ENCODE peak calls at places on chromosome 5, in eight cellular contexts. C, K, H, Y, B, M, D and J are unnamed samples.

GRCh38 chr5:169251685-169252084 is 49.3 kb downstream of the SLIT3 start:
- DNase-seq in D (no peak), C (no peak), H (no peak), B (peak; percentile 82), K (peak; percentile 53), M (no peak), Y (no peak), J (no peak)

GRCh38 chr5:93603191-93603590 is 20.2 kb downstream of the NR2F1 start:
- DNase-seq in B (no peak), M (no peak), Y (no peak), D (no peak), H (no peak), K (no peak), C (no peak), J (no peak)

GRCh38 chr5:54296386-54296785 is 14.0 kb downstream of the ARL15 start:
- DNase-seq in D (no peak), C (no peak), H (no peak), K (no peak), B (no peak), M (no peak), Y (no peak), J (no peak)

GRCh38 chr5:171999100-171999499 is 7.3 kb downstream of the FBXW11 start:
- DNase-seq in H (no peak), B (no peak), M (no peak), C (no peak), K (no peak), Y (no peak), D (no peak), J (no peak)

GRCh38 chr5:151020304-151021031 is at the start of gene GPX3:
- DNase-seq in M (peak; percentile 94), D (peak; percentile 78), K (no peak), H (peak; percentile 59), B (peak; percentile 32), Y (peak; percentile 76), C (peak; percentile 35), J (no peak)

GRCh38 chr5:54547711-54548250 is 30.2 kb downstream of the SNX18 start:
- DNase-seq in Y (no peak), B (peak; percentile 37), M (no peak), D (peak; percentile 18), K (peak; percentile 42), C (no peak), H (peak; percentile 94), J (peak; percentile 74)

GRCh38 chr5:174589011-174589410 is 135.4 kb upstream of the MSX2 start:
- DNase-seq in K (no peak), H (no peak), M (no peak), D (peak; percentile 34), C (no peak), Y (no peak), B (no peak), J (no peak)

GRCh38 chr5:160047362-160047761 is 38.4 kb downstream of the TTC1 start:
- DNase-seq in B (no peak), C (no peak), H (no peak), D (no peak), Y (no peak), M (no peak), K (no peak), J (no peak)

GRCh38 chr5:75200776-75201175 is 35.9 kb downstream of the ANKRD31 start:
- DNase-seq in Y (no peak), B (peak; percentile 3), K (no peak), C (no peak), D (no peak), M (no peak), H (no peak), J (no peak)

GRCh38 chr5:26578002-26578401 is 460.4 kb downstream of the CDH9 start:
- DNase-seq in M (no peak), D (no peak), H (no peak), K (no peak), C (no peak), Y (no peak), B (no peak), J (no peak)

GRCh38 chr5:130452744-130453143 is 548.5 kb downstream of the CHSY3 start:
- DNase-seq in D (no peak), C (no peak), Y (no peak), K (no peak), B (no peak), H (no peak), M (no peak), J (no peak)

GRCh38 chr5:169920446-169920845 is 59.8 kb downstream of the INSYN2B start:
- DNase-seq in Y (no peak), H (no peak), M (no peak), C (no peak), B (no peak), K (no peak), D (no peak), J (no peak)

GRCh38 chr5:32326216-32326772 is 13.6 kb upstream of the MTMR12 start:
- DNase-seq in D (no peak), Y (no peak), B (peak; percentile 53), M (no peak), H (no peak), C (no peak), K (no peak), J (no peak)

GRCh38 chr5:17228833-17229291 is 11.4 kb downstream of the BASP1 start:
- DNase-seq in K (no peak), M (no peak), D (no peak), Y (no peak), C (no peak), B (peak; percentile 78), H (peak; percentile 65), J (no peak)

GRCh38 chr5:84494453-84494852 is 109.8 kb upstream of the EDIL3 start:
- DNase-seq in B (peak; percentile 99), H (peak; percentile 75), M (no peak), K (peak; percentile 84), Y (no peak), D (no peak), C (no peak), J (peak; percentile 36)

GRCh38 chr5:96661101-96661840 is 905 bp upstream of the CAST start:
- DNase-seq in B (peak; percentile 49), M (no peak), D (peak; percentile 56), C (peak; percentile 75), Y (no peak), H (peak; percentile 59), K (no peak), J (no peak)

GRCh38 chr5:16855475-16855874 is 80.6 kb downstream of the MYO10 start:
- DNase-seq in Y (no peak), C (no peak), M (no peak), D (no peak), K (no peak), H (peak; percentile 60), B (peak; percentile 41), J (no peak)

GRCh38 chr5:151870820-151871219 is 53.8 kb downstream of the GLRA1 start:
- DNase-seq in D (peak; percentile 32), C (no peak), B (peak; percentile 62), K (peak; percentile 16), H (peak; percentile 44), Y (no peak), M (no peak), J (peak; percentile 12)

GRCh38 chr5:138264183-138264582 is 10.2 kb downstream of the GFRA3 start:
- DNase-seq in K (no peak), D (no peak), Y (no peak), M (no peak), B (no peak), C (no peak), H (no peak), J (no peak)

DNA sequence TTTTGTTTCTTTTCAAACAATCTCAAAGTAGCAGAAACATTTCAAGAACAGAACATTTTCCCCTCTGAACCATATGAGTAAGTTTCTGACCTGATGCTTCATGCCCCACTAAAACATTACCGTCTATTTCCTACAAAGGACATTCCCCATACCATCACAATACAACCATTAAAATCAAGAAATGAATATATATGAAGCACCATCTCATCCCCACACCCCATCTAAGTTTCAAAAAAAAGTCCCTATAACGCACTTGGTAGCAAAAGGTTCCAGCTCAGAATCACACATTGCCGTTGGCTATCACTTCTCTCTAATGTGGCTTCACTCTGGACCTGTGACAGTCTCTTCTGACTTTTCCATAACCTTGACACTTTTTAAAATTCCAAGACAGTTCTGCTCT is 6.0 kb downstream of the EMB start:
- DNase-seq in C (no peak), H (no peak), B (no peak), Y (no peak), K (no peak), D (no peak), M (no peak), J (no peak)
- H3K4me3 ChIP-seq in C (peak overlapping the region; percentile 67), H (no peak overlapping the region), B (no peak overlapping the region), Y (no peak overlapping the region), K (no peak overlapping the region), D (no peak overlapping the region), M (no peak overlapping the region), J (no peak overlapping the region)

GRCh38 chr5:163564321-163564924 is 59.0 kb downstream of the MAT2B start:
- DNase-seq in C (peak; percentile 66), Y (peak; percentile 43), K (no peak), M (no peak), B (peak; percentile 27), H (peak; percentile 76), D (peak; percentile 60), J (no peak)

GRCh38 chr5:163565931-163566608 is 60.7 kb downstream of the MAT2B start:
- DNase-seq in B (no peak), H (peak; percentile 35), D (peak; percentile 6), M (peak; percentile 49), K (no peak), C (peak; percentile 13), Y (peak; percentile 37), J (no peak)

GRCh38 chr5:163563112-163563511 is 57.7 kb downstream of the MAT2B start:
- DNase-seq in H (no peak), Y (no peak), C (no peak), D (no peak), K (no peak), B (no peak), M (no peak), J (no peak)

GRCh38 chr5:163565492-163565891 is 60.1 kb downstream of the MAT2B start:
- DNase-seq in Y (no peak), K (no peak), C (no peak), M (no peak), D (no peak), H (peak; percentile 16), B (no peak), J (no peak)

GRCh38 chr5:163563880-163564279 is 58.5 kb downstream of the MAT2B start:
- DNase-seq in C (no peak), K (no peak), M (no peak), Y (no peak), H (no peak), B (no peak), D (no peak), J (no peak)
- H3K4me3 ChIP-seq in C (no peak overlapping the region), K (no peak overlapping the region), M (no peak overlapping the region), Y (no peak overlapping the region), H (no peak overlapping the region), B (no peak overlapping the region), D (no peak overlapping the region), J (no peak overlapping the region)

GRCh38 chr5:90227688-90228087 is 181.9 kb downstream of the CETN3 start:
- DNase-seq in C (no peak), Y (no peak), H (no peak), K (no peak), M (no peak), D (no peak), B (no peak), J (no peak)
- H3K4me3 ChIP-seq in C (no peak overlapping the region), Y (no peak overlapping the region), H (no peak overlapping the region), K (no peak overlapping the region), M (no peak overlapping the region), D (no peak overlapping the region), B (no peak overlapping the region), J (no peak overlapping the region)

DNA sequence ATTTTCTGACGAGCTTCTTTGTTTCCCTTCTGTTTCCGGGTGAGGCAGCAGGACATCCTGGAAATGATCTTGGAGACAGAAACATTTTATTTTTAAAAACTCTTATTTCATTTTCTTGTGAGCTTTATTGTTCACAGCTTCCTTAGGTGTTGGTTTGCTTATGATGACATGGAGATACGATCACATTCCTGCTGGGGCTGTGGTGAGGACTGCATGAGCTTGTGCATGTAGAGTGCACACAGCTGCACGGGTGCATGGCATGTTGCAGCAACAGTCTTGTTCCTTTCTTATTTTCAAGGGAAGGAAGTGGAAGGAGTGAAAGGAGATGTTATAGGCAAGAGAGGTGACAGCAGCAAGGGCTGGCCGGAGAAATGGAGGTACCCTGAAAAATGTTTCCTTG is 1.2 kb downstream of the BTNL8 start:
- DNase-seq in M (no peak), B (no peak), Y (no peak), H (no peak), D (no peak), C (no peak), K (no peak), J (no peak)
- H3K4me3 ChIP-seq in M (no peak overlapping the region), B (no peak overlapping the region), Y (no peak overlapping the region), H (no peak overlapping the region), D (no peak overlapping the region), C (no peak overlapping the region), K (no peak overlapping the region), J (no peak overlapping the region)